ENCODE peak calls at places on chromosomes 6 and 20, in five cellular contexts. X, S, O, B and N are unnamed samples. For H3K4me1, the result is how much of the 10 kb centered on the place peaks cover.

GRCh38 chr6:33206864-33207568 is 1.3 kb upstream of the RING1 start:
- DNase-seq in X (no peak), S (no peak), O (peak), B (peak), N (no peak)

GRCh38 chr6:28474441-28475219 is 31.3 kb upstream of the ZSCAN23 start:
- DNase-seq in X (no peak), S (no peak), O (peak), B (peak), N (no peak)

GRCh38 chr6:12577124-12577845 is 139.3 kb upstream of the PHACTR1 start:
- DNase-seq in X (no peak), S (no peak), O (no peak), B (peak), N (no peak)

GRCh38 chr6:132817554-132818403 is 3.4 kb downstream of the RPS12 start:
- DNase-seq in X (no peak), S (no peak), O (no peak), B (no peak), N (no peak)

GRCh38 chr20:37417146-37417856 is 71.4 kb downstream of the SRC start:
- DNase-seq in X (no peak), S (no peak), O (no peak), B (no peak), N (no peak)

GRCh38 chr6:6246539-6246938 is 73.9 kb downstream of the F13A1 start:
- DNase-seq in X (no peak), S (no peak), O (no peak), B (no peak), N (no peak)

GRCh38 chr20:62280303-62280702 is 22.5 kb upstream of the ADRM1 start:
- DNase-seq in X (no peak), S (no peak), O (no peak), B (no peak), N (no peak)

GRCh38 chr20:2872304-2873009 is 824 bp upstream of the PTPRA start:
- DNase-seq in X (peak), S (peak), O (peak), B (peak), N (peak)

GRCh38 chr20:46361386-46361785 is 45.0 kb downstream of the ELMO2 start:
- DNase-seq in X (no peak), S (no peak), O (no peak), B (no peak), N (peak)

GRCh38 chr6:30263734-30264133 is 50.5 kb upstream of the TRIM26 start:
- DNase-seq in X (no peak), S (no peak), O (no peak), B (peak), N (no peak)

GRCh38 chr20:63933646-63934045 is 22.6 kb downstream of the UCKL1 start:
- DNase-seq in X (no peak), S (no peak), O (no peak), B (no peak), N (no peak)

GRCh38 chr6:126123226-126123625 is 136.9 kb downstream of the TRMT11 start:
- DNase-seq in X (no peak), S (no peak), O (no peak), B (peak), N (no peak)

GRCh38 chr6:139577991-139578604 is 203.7 kb upstream of the CITED2 start:
- DNase-seq in X (no peak), S (no peak), O (no peak), B (peak), N (no peak)

GRCh38 chr6:127464881-127465459 is 5.8 kb upstream of the KIAA0408 start:
- DNase-seq in X (peak), S (peak), O (peak), B (peak), N (peak)

GRCh38 chr20:25532971-25533391 is 52.4 kb downstream of the NINL start:
- DNase-seq in X (no peak), S (no peak), O (no peak), B (no peak), N (no peak)
- H3K4me3 ChIP-seq in X (no peak), S (no peak), O (no peak), B (no peak), N (no peak)

GRCh38 chr6:52545050-52545843 is 31.6 kb downstream of the TRAM2 start:
- DNase-seq in X (no peak), S (no peak), O (no peak), B (no peak), N (no peak)

GRCh38 chr6:52546678-52547077 is 30.2 kb downstream of the TRAM2 start:
- DNase-seq in X (no peak), S (no peak), O (no peak), B (no peak), N (no peak)

GRCh38 chr6:52547647-52548352 is 29.1 kb downstream of the TRAM2 start:
- DNase-seq in X (no peak), S (no peak), O (no peak), B (no peak), N (no peak)

GRCh38 chr6:52545844-52546119 is 31.1 kb downstream of the TRAM2 start:
- DNase-seq in X (no peak), S (no peak), O (no peak), B (no peak), N (no peak)

GRCh38 chr6:52546192-52546591 is 30.7 kb downstream of the TRAM2 start:
- DNase-seq in X (no peak), S (no peak), O (no peak), B (no peak), N (no peak)
- H3K4me1 ChIP-seq in X (under half), S (half or more), O (under half), B (under half), N (under half)

DNA sequence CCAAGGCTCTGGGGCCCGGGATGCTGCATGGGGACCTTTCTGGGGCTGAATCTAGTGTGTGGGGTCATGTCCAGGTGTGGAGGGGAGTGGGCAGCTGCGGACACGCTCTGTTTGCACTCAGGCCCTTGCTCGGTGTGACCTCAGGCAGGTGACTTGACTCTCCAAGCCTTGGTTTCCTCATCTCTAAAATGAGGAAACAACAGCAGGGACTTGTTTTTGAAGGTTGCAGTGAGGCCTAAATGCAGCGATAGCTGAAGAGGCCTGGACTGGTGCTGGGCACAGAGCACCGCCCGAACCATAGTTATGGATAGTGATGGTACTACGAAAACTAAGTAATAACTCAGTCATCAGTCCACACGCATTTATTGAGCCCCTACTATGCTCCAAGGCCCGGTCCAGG is 91.8 kb downstream of the NOL4L start:
- DNase-seq in X (peak), S (no peak), O (no peak), B (no peak), N (no peak)
- H3K27ac ChIP-seq in X (no peak), S (no peak), O (no peak), B (no peak), N (peak)

GRCh38 chr6:27422651-27423332 is 34.2 kb downstream of the ZNF391 start:
- DNase-seq in X (no peak), S (no peak), O (peak), B (peak), N (no peak)
- H3K4me3 ChIP-seq in X (no peak), S (no peak), O (peak), B (no peak), N (no peak)

GRCh38 chr6:36061236-36061635 is 33.6 kb downstream of the MAPK14 start:
- DNase-seq in X (no peak), S (no peak), O (no peak), B (no peak), N (no peak)

GRCh38 chr6:36062247-36062646 is 34.6 kb downstream of the MAPK14 start:
- DNase-seq in X (no peak), S (no peak), O (no peak), B (no peak), N (no peak)

GRCh38 chr6:36066817-36067216 is 39.2 kb downstream of the MAPK14 start:
- DNase-seq in X (no peak), S (no peak), O (no peak), B (no peak), N (no peak)

GRCh38 chr6:36064770-36065396 is 37.3 kb downstream of the MAPK14 start:
- DNase-seq in X (no peak), S (no peak), O (no peak), B (no peak), N (no peak)

GRCh38 chr6:36063318-36063717 is 35.7 kb downstream of the MAPK14 start:
- DNase-seq in X (no peak), S (no peak), O (no peak), B (no peak), N (no peak)
- H3K4me1 ChIP-seq in X (under half), S (half or more), O (under half), B (under half), N (under half)

GRCh38 chr6:32112436-32112980 is 3.4 kb upstream of the TNXB start:
- DNase-seq in X (peak), S (no peak), O (no peak), B (no peak), N (no peak)

GRCh38 chr6:32113386-32114352 is 4.5 kb upstream of the TNXB start:
- DNase-seq in X (peak), S (peak), O (peak), B (peak), N (no peak)

GRCh38 chr6:32116674-32117073 is 7.5 kb upstream of the TNXB start:
- DNase-seq in X (no peak), S (no peak), O (peak), B (peak), N (no peak)

GRCh38 chr6:32115623-32116022 is 6.5 kb upstream of the TNXB start:
- DNase-seq in X (no peak), S (no peak), O (no peak), B (no peak), N (no peak)

GRCh38 chr6:32114853-32115252 is 5.7 kb upstream of the TNXB start:
- DNase-seq in X (peak), S (no peak), O (no peak), B (no peak), N (no peak)
- H3K27ac ChIP-seq in X (peak), S (peak), O (peak), B (no peak), N (no peak)